ENCODE peak calls at places on chromosome 14, in nine cellular contexts. Y, S, T, G, P, W, X, H and U are unnamed samples.

GRCh38 chr14:104767634-104767918 is 14.6 kb downstream of the SIVA1 start:
- DNase-seq in Y (no peak), S (no peak), T (no peak), G (no peak), P (no peak), W (no peak), X (no peak), H (no peak), U (no peak)

GRCh38 chr14:103847954-103848719 is 762 bp upstream of the PPP1R13B start:
- DNase-seq in Y (peak), S (no peak), T (no peak), G (no peak), P (peak), W (no peak), X (no peak), H (peak), U (peak)

GRCh38 chr14:95033851-95034622 is 123.3 kb downstream of the DICER1 start:
- DNase-seq in Y (no peak), S (no peak), T (no peak), G (no peak), P (no peak), W (no peak), X (no peak), H (no peak), U (no peak)

GRCh38 chr14:68810173-68811153 is 17.6 kb upstream of the ZFP36L1 start:
- DNase-seq in Y (no peak), S (no peak), T (no peak), G (no peak), P (no peak), W (no peak), X (no peak), H (no peak), U (no peak)

GRCh38 chr14:65334765-65335411 is 77.6 kb upstream of the FUT8 start:
- DNase-seq in Y (no peak), S (no peak), T (no peak), G (peak), P (no peak), W (no peak), X (no peak), H (peak), U (no peak)

GRCh38 chr14:29601559-29602109 is 326.0 kb downstream of the PRKD1 start:
- DNase-seq in Y (no peak), S (no peak), T (peak), G (peak), P (no peak), W (no peak), X (no peak), H (no peak), U (no peak)

GRCh38 chr14:89041245-89041585 is 216.8 kb downstream of the TTC8 start:
- DNase-seq in Y (peak), S (no peak), T (no peak), G (peak), P (no peak), W (no peak), X (no peak), H (no peak), U (no peak)

GRCh38 chr14:69719501-69719951 is 47.4 kb upstream of the SRSF5 start:
- DNase-seq in Y (no peak), S (no peak), T (peak), G (no peak), P (no peak), W (no peak), X (no peak), H (no peak), U (no peak)

GRCh38 chr14:96501383-96501745 is 818 bp upstream of the PAPOLA start:
- DNase-seq in Y (no peak), S (no peak), T (no peak), G (no peak), P (no peak), W (no peak), X (no peak), H (no peak), U (no peak)

GRCh38 chr14:31265701-31266398 is 58.3 kb upstream of the HECTD1 start:
- DNase-seq in Y (no peak), S (no peak), T (peak), G (no peak), P (no peak), W (no peak), X (no peak), H (no peak), U (no peak)

GRCh38 chr14:86999076-86999475 is 993.9 kb downstream of the GALC start:
- DNase-seq in Y (no peak), S (no peak), T (peak), G (no peak), P (no peak), W (no peak), X (no peak), H (no peak), U (no peak)

GRCh38 chr14:75254381-75254821 is 24.2 kb upstream of the FOS start:
- DNase-seq in Y (no peak), S (no peak), T (no peak), G (no peak), P (no peak), W (no peak), X (no peak), H (no peak), U (no peak)

GRCh38 chr14:23182372-23183014 is 967 bp downstream of the SLC7A8 start:
- DNase-seq in Y (peak), S (peak), T (no peak), G (no peak), P (peak), W (no peak), X (peak), H (peak), U (peak)

GRCh38 chr14:20409226-20409625 is 4.1 kb downstream of the TEP1 start:
- DNase-seq in Y (no peak), S (no peak), T (peak), G (no peak), P (no peak), W (no peak), X (no peak), H (no peak), U (no peak)

GRCh38 chr14:85948163-85948562 is 418.2 kb downstream of the FLRT2 start:
- DNase-seq in Y (no peak), S (no peak), T (no peak), G (no peak), P (no peak), W (no peak), X (peak), H (no peak), U (no peak)

GRCh38 chr14:89767861-89768268 is 186.7 kb downstream of the EFCAB11 start:
- DNase-seq in Y (no peak), S (no peak), T (peak), G (no peak), P (peak), W (no peak), X (peak), H (peak), U (no peak)

GRCh38 chr14:103879570-103880333 is 32.4 kb upstream of the PPP1R13B start:
- DNase-seq in Y (no peak), S (no peak), T (no peak), G (peak), P (no peak), W (no peak), X (no peak), H (peak), U (peak)

GRCh38 chr14:32925439-32925838 is 13.2 kb upstream of the NPAS3 start:
- DNase-seq in Y (no peak), S (no peak), T (no peak), G (no peak), P (no peak), W (no peak), X (no peak), H (no peak), U (no peak)

GRCh38 chr14:51439896-51440295 is 199.8 kb downstream of the TMX1 start:
- DNase-seq in Y (no peak), S (no peak), T (no peak), G (no peak), P (no peak), W (no peak), X (no peak), H (no peak), U (no peak)

GRCh38 chr14:104751539-104752337 is 1.2 kb upstream of the SIVA1 start:
- DNase-seq in Y (no peak), S (no peak), T (no peak), G (peak), P (no peak), W (no peak), X (no peak), H (no peak), U (no peak)